ENCODE peak calls at places on chromosome 5, in five cellular contexts. P is endodermal cell, J is psoas muscle, A is heart left ventricle, R is esophagus muscularis mucosa. X is an unnamed sample.

GRCh38 chr5:159873680-159874079 is 42.6 kb upstream of the ADRA1B start:
- DNase-seq in R (no peak), A (no peak), P (no peak), J (no peak), X (no peak)

GRCh38 chr5:89289604-89290003 is 406.6 kb upstream of the MEF2C start:
- DNase-seq in J (no peak), P (no peak), R (no peak), A (no peak), X (no peak)

GRCh38 chr5:177550120-177550519 is 4.2 kb downstream of the FAM193B start:
- DNase-seq in R (no peak), A (no peak), P (no peak), J (no peak), X (no peak)

GRCh38 chr5:122262107-122262506 is 49.9 kb upstream of the SNCAIP start:
- DNase-seq in P (no peak), R (no peak), J (no peak), A (no peak), X (no peak)

GRCh38 chr5:134813407-134813806 is 32.4 kb upstream of the C5orf24 start:
- DNase-seq in A (no peak), R (no peak), J (no peak), P (no peak), X (no peak)

GRCh38 chr5:123098767-123099513 is 9.9 kb downstream of the PRDM6 start:
- DNase-seq in A (no peak), P (peak; percentile 64), J (no peak), R (no peak), X (no peak)

GRCh38 chr5:19235101-19235584 is 752.9 kb downstream of the CDH18 start:
- DNase-seq in A (no peak), J (no peak), P (no peak), R (no peak), X (no peak)

GRCh38 chr5:77953374-77953773 is 177.2 kb upstream of the TBCA start:
- DNase-seq in J (no peak), R (no peak), A (no peak), P (no peak), X (no peak)

GRCh38 chr5:151180291-151180690 is 22.7 kb upstream of the ANXA6 start:
- DNase-seq in P (no peak), R (peak; percentile 42), J (no peak), A (no peak), X (no peak)

GRCh38 chr5:108028411-108028810 is 353.5 kb downstream of the FBXL17 start:
- DNase-seq in J (no peak), P (no peak), R (no peak), A (no peak), X (no peak)

GRCh38 chr5:34042302-34042701 is 711 bp downstream of the C1QTNF3 start:
- DNase-seq in J (peak; percentile 24), A (peak; percentile 57), P (no peak), R (no peak), X (no peak)

GRCh38 chr5:56522972-56523371 is 289.8 kb upstream of the ANKRD55 start:
- DNase-seq in J (peak; percentile 56), A (peak; percentile 44), P (no peak), R (no peak), X (no peak)

GRCh38 chr5:1881273-1881586 is 1.5 kb downstream of the IRX4 start:
- DNase-seq in A (no peak), J (no peak), P (peak; percentile 90), R (no peak), X (no peak)

DNA sequence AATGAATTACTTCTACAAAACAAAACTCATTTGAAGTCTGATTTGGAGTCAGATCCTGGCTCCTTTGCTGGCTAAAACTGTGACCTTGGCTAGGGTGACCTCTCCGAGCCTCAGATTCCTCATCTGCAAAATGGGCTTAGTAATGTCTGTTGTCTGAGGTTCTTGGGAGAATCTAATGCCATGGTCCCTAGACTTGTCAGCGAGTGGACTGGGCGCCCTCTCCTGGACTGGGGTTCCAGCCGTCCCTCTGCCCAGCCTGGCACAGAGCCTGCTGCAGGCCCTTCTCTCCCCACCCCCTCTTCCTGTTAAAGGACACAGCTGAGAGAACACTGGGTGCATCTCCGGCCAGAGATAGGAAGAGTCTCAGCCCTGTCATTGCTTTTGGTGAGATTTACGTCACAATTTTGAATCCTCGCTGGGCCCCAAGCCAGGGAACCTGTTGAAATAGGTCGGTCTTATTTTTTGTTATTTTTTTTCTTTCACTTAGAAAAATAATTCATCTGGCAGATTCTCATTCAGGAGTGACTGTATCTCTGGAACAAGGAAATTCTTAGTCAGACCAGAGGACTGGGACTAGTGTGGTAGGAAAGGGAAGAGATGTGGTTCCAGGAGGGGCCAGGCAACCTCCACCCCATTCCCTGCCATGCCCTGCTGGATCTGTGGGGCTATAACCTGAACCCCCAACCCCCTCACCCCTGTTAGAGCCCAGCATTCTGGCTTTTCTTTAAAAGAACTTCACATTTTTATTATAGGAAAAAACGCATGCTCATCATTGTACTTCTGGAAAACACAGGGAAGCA is 48.2 kb upstream of the RPL26L1 start:
- DNase-seq in A (peak; percentile 73), J (peak; percentile 77), R (peak; percentile 97), P (peak; percentile 71), X (peak; percentile 80)
- TF ChIP-seq CTCF in A (no peak), J (peak; percentile 11), R (peak; percentile 33), P (peak; percentile 50), X (peak; percentile 12)

GRCh38 chr5:120683580-120683979 is 219.5 kb downstream of the PRR16 start:
- DNase-seq in P (no peak), J (no peak), A (no peak), R (no peak), X (no peak)

GRCh38 chr5:120682851-120683250 is 218.8 kb downstream of the PRR16 start:
- DNase-seq in A (no peak), P (no peak), J (no peak), R (no peak), X (no peak)

GRCh38 chr5:120684213-120684612 is 220.1 kb downstream of the PRR16 start:
- DNase-seq in A (no peak), P (no peak), R (no peak), J (no peak), X (peak; percentile 18)

GRCh38 chr5:120690621-120691407 is 226.7 kb downstream of the PRR16 start:
- DNase-seq in A (no peak), J (no peak), R (no peak), P (no peak), X (no peak)

DNA sequence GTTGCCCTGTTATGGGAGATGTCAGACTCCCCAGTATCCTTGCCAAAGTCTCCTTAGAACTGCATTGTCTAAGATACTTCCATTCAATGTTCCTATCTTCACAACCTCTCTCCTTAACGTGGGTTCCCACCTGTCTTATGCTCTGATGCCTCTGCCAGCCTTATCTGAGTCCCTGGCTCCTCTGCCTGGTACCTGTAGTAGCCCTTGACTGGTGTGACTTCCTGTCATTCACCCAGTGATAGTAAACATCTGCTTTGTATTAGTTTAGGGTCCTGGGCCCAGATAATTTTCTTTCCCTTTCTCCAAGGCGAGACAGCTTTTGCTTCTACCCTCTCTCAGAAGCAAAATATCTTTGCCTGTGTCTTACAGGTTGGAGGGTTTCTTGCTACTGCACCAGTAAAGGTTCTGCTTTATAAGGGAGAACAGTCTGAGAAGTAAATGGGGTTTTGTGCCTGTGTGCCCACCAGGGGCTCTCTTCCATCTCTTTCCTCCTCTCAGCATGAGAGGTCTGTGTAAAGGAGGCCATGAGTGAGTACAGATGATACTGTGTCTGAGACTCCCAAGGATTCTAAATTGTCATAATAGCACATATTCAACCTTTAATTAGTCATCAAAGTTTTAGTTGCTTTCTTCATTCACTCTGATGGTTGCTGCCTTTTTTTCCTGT is 220.8 kb downstream of the PRR16 start:
- DNase-seq in A (no peak), P (peak; percentile 76), R (no peak), J (no peak), X (peak; percentile 24)
- TF ChIP-seq CTCF in A (no peak), P (peak; percentile 79), R (no peak), J (no peak), X (no peak)

DNA sequence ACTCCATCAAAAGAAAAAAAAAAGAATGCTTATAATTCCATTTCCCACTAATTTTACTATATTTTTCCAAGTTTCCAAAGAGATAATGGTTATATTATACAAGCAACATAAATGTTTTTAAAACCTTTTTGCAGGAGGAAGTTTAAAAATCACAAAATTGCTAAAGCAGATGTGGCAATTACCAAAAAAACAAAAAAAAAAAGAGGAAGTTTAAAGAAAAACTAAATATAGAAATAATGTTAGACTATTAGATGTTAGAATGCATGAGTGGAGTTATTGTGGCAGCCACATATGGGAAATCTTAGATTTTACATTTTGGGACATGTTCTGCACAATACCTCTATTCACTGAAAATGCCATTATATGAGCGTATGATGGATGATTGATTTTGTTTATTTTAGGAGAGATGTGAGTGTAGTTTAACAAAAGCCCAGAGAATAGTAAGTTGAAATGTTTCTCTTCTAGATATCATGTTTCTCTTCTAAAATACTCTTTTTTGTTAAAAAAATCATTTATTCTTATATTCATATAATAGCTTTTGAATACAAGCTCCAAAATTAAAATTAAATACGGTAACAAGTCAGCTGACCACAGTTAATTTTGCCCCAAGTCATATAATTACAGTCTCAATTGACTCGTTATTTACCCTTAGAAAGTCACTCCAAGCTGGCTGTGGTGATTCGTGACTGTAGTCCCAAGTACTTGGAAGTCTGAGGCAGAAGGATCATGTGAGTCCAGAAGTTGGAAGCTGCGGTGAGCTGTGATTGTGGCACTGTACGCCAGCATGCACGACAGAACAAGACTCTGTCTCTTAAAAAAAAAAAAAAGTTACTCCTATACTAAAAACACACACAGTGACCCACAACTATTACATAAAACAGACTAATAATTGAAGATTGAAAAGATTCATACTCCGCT is 31.3 kb upstream of the DTWD2 start:
- DNase-seq in J (no peak), A (no peak), P (no peak), R (no peak), X (no peak)
- TF ChIP-seq CTCF in J (no peak), A (no peak), P (no peak), R (no peak), X (no peak)

GRCh38 chr5:101047181-101047580 is 144.1 kb upstream of the ST8SIA4 start:
- DNase-seq in J (no peak), R (no peak), P (no peak), A (no peak), X (no peak)

DNA sequence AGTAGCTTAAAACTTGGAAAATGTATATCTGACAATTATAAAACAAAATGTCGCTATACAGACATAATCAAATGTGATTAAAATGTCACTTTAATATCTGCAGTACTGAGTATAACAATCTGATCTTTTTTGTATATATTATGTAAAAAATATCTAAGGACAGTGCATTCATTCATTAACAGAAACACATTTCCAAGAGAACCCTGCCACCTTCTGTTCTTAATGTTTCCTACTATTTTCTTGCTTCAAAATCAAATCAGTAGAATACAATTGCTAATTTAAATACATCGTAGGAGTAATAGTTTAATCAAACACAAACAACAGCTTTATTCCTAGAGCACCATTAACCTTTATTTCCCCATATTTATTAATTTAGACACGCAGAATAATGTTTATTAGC is 142.6 kb upstream of the ST8SIA4 start:
- DNase-seq in P (no peak), A (no peak), J (no peak), R (no peak), X (no peak)
- TF ChIP-seq CTCF in P (peak; percentile 44), A (peak; percentile 21), J (no peak), R (no peak), X (peak; percentile 14)

DNA sequence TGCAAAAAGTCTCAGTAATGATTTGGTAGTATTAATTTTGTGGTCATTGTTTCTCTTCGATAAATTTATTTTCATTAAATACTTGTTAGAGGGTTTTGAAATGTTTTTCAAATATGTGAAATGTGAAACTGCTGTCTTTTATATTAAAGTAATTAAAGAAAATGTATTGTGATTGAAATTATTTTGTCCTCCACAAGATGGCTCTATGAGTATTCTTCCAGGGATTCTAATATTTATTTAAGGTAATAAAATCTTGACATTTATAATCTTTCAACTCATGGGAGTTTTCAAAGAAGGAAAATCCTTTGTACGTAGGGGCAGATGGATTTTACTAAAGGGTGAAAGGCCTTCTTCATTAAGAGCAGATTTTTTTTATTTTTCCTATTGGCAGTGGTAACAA is 19.3 kb downstream of the ISOC1 start:
- DNase-seq in A (no peak), R (no peak), J (no peak), P (no peak), X (no peak)
- TF ChIP-seq CTCF in A (no peak), R (peak; percentile 17), J (no peak), P (peak; percentile 33), X (no peak)

X was measured in Calu3.